ENCODE peak calls at places on chromosomes 1 and 21, in seven cellular contexts. One of them, this sample, is unnamed. For H3K4me1, the result is how much of the 10 kb centered on the place peaks cover.

GRCh38 chr1:58774027-58774426 is 9.8 kb downstream of the JUN start:
- DNase-seq in mucosa of descending colon: no peak
- DNase-seq in psoas muscle: no peak
- DNase-seq in left ventricle myocardium inferior: no peak
- DNase-seq in upper lobe of left lung: no peak
- DNase-seq in naive thymus-derived CD4-positive, alpha-beta T cell: no peak
- DNase-seq in foreskin keratinocyte: no peak
- DNase-seq in this sample: no peak

GRCh38 chr1:206766251-206766856 is 4.2 kb upstream of the IL19 start:
- DNase-seq in mucosa of descending colon: peak
- DNase-seq in psoas muscle: peak
- DNase-seq in left ventricle myocardium inferior: peak
- DNase-seq in upper lobe of left lung: peak
- DNase-seq in naive thymus-derived CD4-positive, alpha-beta T cell: peak
- DNase-seq in foreskin keratinocyte: no peak
- DNase-seq in this sample: no peak

GRCh38 chr1:182599339-182599738 is 4.8 kb downstream of the RGS16 start:
- DNase-seq in mucosa of descending colon: no peak
- DNase-seq in psoas muscle: no peak
- DNase-seq in left ventricle myocardium inferior: no peak
- DNase-seq in upper lobe of left lung: no peak
- DNase-seq in naive thymus-derived CD4-positive, alpha-beta T cell: no peak
- DNase-seq in foreskin keratinocyte: no peak
- DNase-seq in this sample: no peak

GRCh38 chr1:237012789-237013383 is 8.6 kb upstream of the MT1HL1 start:
- DNase-seq in mucosa of descending colon: peak
- DNase-seq in psoas muscle: no peak
- DNase-seq in left ventricle myocardium inferior: peak
- DNase-seq in upper lobe of left lung: peak
- DNase-seq in naive thymus-derived CD4-positive, alpha-beta T cell: no peak
- DNase-seq in foreskin keratinocyte: no peak
- DNase-seq in this sample: no peak

GRCh38 chr1:2941907-2942306 is 79.4 kb upstream of the ACTRT2 start:
- DNase-seq in mucosa of descending colon: no peak
- DNase-seq in psoas muscle: peak
- DNase-seq in left ventricle myocardium inferior: no peak
- DNase-seq in upper lobe of left lung: no peak
- DNase-seq in naive thymus-derived CD4-positive, alpha-beta T cell: no peak
- DNase-seq in foreskin keratinocyte: no peak
- DNase-seq in this sample: no peak

GRCh38 chr1:203557958-203558760 is 64.2 kb downstream of the OPTC start:
- DNase-seq in mucosa of descending colon: no peak
- DNase-seq in psoas muscle: peak
- DNase-seq in left ventricle myocardium inferior: peak
- DNase-seq in upper lobe of left lung: peak
- DNase-seq in naive thymus-derived CD4-positive, alpha-beta T cell: no peak
- DNase-seq in foreskin keratinocyte: peak
- DNase-seq in this sample: no peak

GRCh38 chr1:53663525-53664300 is 75.3 kb downstream of the GLIS1 start:
- DNase-seq in mucosa of descending colon: no peak
- DNase-seq in psoas muscle: peak
- DNase-seq in left ventricle myocardium inferior: no peak
- DNase-seq in upper lobe of left lung: no peak
- DNase-seq in naive thymus-derived CD4-positive, alpha-beta T cell: no peak
- DNase-seq in foreskin keratinocyte: no peak
- DNase-seq in this sample: no peak

GRCh38 chr1:175968486-175969182 is 225.2 kb upstream of the TNR start:
- DNase-seq in mucosa of descending colon: no peak
- DNase-seq in psoas muscle: no peak
- DNase-seq in left ventricle myocardium inferior: no peak
- DNase-seq in upper lobe of left lung: no peak
- DNase-seq in naive thymus-derived CD4-positive, alpha-beta T cell: no peak
- DNase-seq in foreskin keratinocyte: no peak
- DNase-seq in this sample: no peak

GRCh38 chr21:38086580-38086979 is 170.2 kb upstream of the KCNJ15 start:
- DNase-seq in mucosa of descending colon: no peak
- DNase-seq in psoas muscle: no peak
- DNase-seq in left ventricle myocardium inferior: no peak
- DNase-seq in upper lobe of left lung: no peak
- DNase-seq in naive thymus-derived CD4-positive, alpha-beta T cell: no peak
- DNase-seq in foreskin keratinocyte: no peak
- DNase-seq in this sample: no peak

GRCh38 chr1:215710340-215710971 is 143.4 kb downstream of the KCTD3 start:
- DNase-seq in mucosa of descending colon: peak
- DNase-seq in psoas muscle: no peak
- DNase-seq in left ventricle myocardium inferior: no peak
- DNase-seq in upper lobe of left lung: no peak
- DNase-seq in naive thymus-derived CD4-positive, alpha-beta T cell: no peak
- DNase-seq in foreskin keratinocyte: peak
- DNase-seq in this sample: no peak

GRCh38 chr1:162977944-162978568 is 91.1 kb upstream of the RGS4 start:
- DNase-seq in mucosa of descending colon: no peak
- DNase-seq in psoas muscle: no peak
- DNase-seq in left ventricle myocardium inferior: no peak
- DNase-seq in upper lobe of left lung: no peak
- DNase-seq in naive thymus-derived CD4-positive, alpha-beta T cell: no peak
- DNase-seq in foreskin keratinocyte: no peak
- DNase-seq in this sample: no peak

GRCh38 chr1:169697769-169698168 is 13.7 kb downstream of the SELL start:
- DNase-seq in mucosa of descending colon: no peak
- DNase-seq in psoas muscle: no peak
- DNase-seq in left ventricle myocardium inferior: no peak
- DNase-seq in upper lobe of left lung: no peak
- DNase-seq in naive thymus-derived CD4-positive, alpha-beta T cell: no peak
- DNase-seq in foreskin keratinocyte: no peak
- DNase-seq in this sample: no peak

GRCh38 chr1:167057297-167057688 is 32.9 kb downstream of the GPA33 start:
- DNase-seq in mucosa of descending colon: no peak
- DNase-seq in psoas muscle: no peak
- DNase-seq in left ventricle myocardium inferior: no peak
- DNase-seq in upper lobe of left lung: no peak
- DNase-seq in naive thymus-derived CD4-positive, alpha-beta T cell: no peak
- DNase-seq in foreskin keratinocyte: peak
- DNase-seq in this sample: no peak

GRCh38 chr1:2585318-2586092 is 1.1 kb upstream of the PRXL2B start:
- DNase-seq in mucosa of descending colon: peak
- DNase-seq in psoas muscle: peak
- DNase-seq in left ventricle myocardium inferior: peak
- DNase-seq in upper lobe of left lung: peak
- DNase-seq in naive thymus-derived CD4-positive, alpha-beta T cell: peak
- DNase-seq in foreskin keratinocyte: peak
- DNase-seq in this sample: peak

GRCh38 chr1:204894031-204894430 is 23.4 kb downstream of the NFASC start:
- DNase-seq in mucosa of descending colon: no peak
- DNase-seq in psoas muscle: no peak
- DNase-seq in left ventricle myocardium inferior: no peak
- DNase-seq in upper lobe of left lung: no peak
- DNase-seq in naive thymus-derived CD4-positive, alpha-beta T cell: no peak
- DNase-seq in foreskin keratinocyte: no peak
- DNase-seq in this sample: no peak
- H3K4me1 ChIP-seq in mucosa of descending colon: under half
- H3K4me1 ChIP-seq in psoas muscle: under half
- H3K4me1 ChIP-seq in left ventricle myocardium inferior: under half
- H3K4me1 ChIP-seq in upper lobe of left lung: under half
- H3K4me1 ChIP-seq in naive thymus-derived CD4-positive, alpha-beta T cell: under half
- H3K4me1 ChIP-seq in foreskin keratinocyte: under half
- H3K4me1 ChIP-seq in this sample: under half

GRCh38 chr1:27806758-27807157 is 23.8 kb upstream of the PPP1R8 start:
- DNase-seq in mucosa of descending colon: no peak
- DNase-seq in psoas muscle: no peak
- DNase-seq in left ventricle myocardium inferior: no peak
- DNase-seq in upper lobe of left lung: no peak
- DNase-seq in naive thymus-derived CD4-positive, alpha-beta T cell: no peak
- DNase-seq in foreskin keratinocyte: no peak
- DNase-seq in this sample: no peak

GRCh38 chr1:27816921-27817630 is 13.5 kb upstream of the PPP1R8 start:
- DNase-seq in mucosa of descending colon: peak
- DNase-seq in psoas muscle: no peak
- DNase-seq in left ventricle myocardium inferior: no peak
- DNase-seq in upper lobe of left lung: no peak
- DNase-seq in naive thymus-derived CD4-positive, alpha-beta T cell: no peak
- DNase-seq in foreskin keratinocyte: no peak
- DNase-seq in this sample: no peak

GRCh38 chr1:27807385-27807784 is 23.2 kb upstream of the PPP1R8 start:
- DNase-seq in mucosa of descending colon: no peak
- DNase-seq in psoas muscle: no peak
- DNase-seq in left ventricle myocardium inferior: no peak
- DNase-seq in upper lobe of left lung: no peak
- DNase-seq in naive thymus-derived CD4-positive, alpha-beta T cell: no peak
- DNase-seq in foreskin keratinocyte: no peak
- DNase-seq in this sample: no peak

GRCh38 chr1:27811741-27812500 is 18.7 kb upstream of the PPP1R8 start:
- DNase-seq in mucosa of descending colon: no peak
- DNase-seq in psoas muscle: no peak
- DNase-seq in left ventricle myocardium inferior: no peak
- DNase-seq in upper lobe of left lung: no peak
- DNase-seq in naive thymus-derived CD4-positive, alpha-beta T cell: no peak
- DNase-seq in foreskin keratinocyte: no peak
- DNase-seq in this sample: no peak
- H3K4me1 ChIP-seq in mucosa of descending colon: under half
- H3K4me1 ChIP-seq in psoas muscle: under half
- H3K4me1 ChIP-seq in left ventricle myocardium inferior: under half
- H3K4me1 ChIP-seq in upper lobe of left lung: under half
- H3K4me1 ChIP-seq in naive thymus-derived CD4-positive, alpha-beta T cell: under half
- H3K4me1 ChIP-seq in foreskin keratinocyte: under half
- H3K4me1 ChIP-seq in this sample: under half

GRCh38 chr1:43545686-43546387 is 15.2 kb downstream of the PTPRF start:
- DNase-seq in mucosa of descending colon: peak
- DNase-seq in psoas muscle: peak
- DNase-seq in left ventricle myocardium inferior: no peak
- DNase-seq in upper lobe of left lung: peak
- DNase-seq in naive thymus-derived CD4-positive, alpha-beta T cell: no peak
- DNase-seq in foreskin keratinocyte: no peak
- DNase-seq in this sample: peak

GRCh38 chr1:43545321-43545685 is 14.6 kb downstream of the PTPRF start:
- DNase-seq in mucosa of descending colon: no peak
- DNase-seq in psoas muscle: no peak
- DNase-seq in left ventricle myocardium inferior: no peak
- DNase-seq in upper lobe of left lung: no peak
- DNase-seq in naive thymus-derived CD4-positive, alpha-beta T cell: no peak
- DNase-seq in foreskin keratinocyte: no peak
- DNase-seq in this sample: no peak

GRCh38 chr1:43548285-43549271 is 17.9 kb downstream of the PTPRF start:
- DNase-seq in mucosa of descending colon: no peak
- DNase-seq in psoas muscle: no peak
- DNase-seq in left ventricle myocardium inferior: no peak
- DNase-seq in upper lobe of left lung: peak
- DNase-seq in naive thymus-derived CD4-positive, alpha-beta T cell: no peak
- DNase-seq in foreskin keratinocyte: peak
- DNase-seq in this sample: no peak

GRCh38 chr1:43547538-43548072 is 16.9 kb downstream of the PTPRF start:
- DNase-seq in mucosa of descending colon: no peak
- DNase-seq in psoas muscle: no peak
- DNase-seq in left ventricle myocardium inferior: no peak
- DNase-seq in upper lobe of left lung: no peak
- DNase-seq in naive thymus-derived CD4-positive, alpha-beta T cell: no peak
- DNase-seq in foreskin keratinocyte: no peak
- DNase-seq in this sample: no peak

DNA sequence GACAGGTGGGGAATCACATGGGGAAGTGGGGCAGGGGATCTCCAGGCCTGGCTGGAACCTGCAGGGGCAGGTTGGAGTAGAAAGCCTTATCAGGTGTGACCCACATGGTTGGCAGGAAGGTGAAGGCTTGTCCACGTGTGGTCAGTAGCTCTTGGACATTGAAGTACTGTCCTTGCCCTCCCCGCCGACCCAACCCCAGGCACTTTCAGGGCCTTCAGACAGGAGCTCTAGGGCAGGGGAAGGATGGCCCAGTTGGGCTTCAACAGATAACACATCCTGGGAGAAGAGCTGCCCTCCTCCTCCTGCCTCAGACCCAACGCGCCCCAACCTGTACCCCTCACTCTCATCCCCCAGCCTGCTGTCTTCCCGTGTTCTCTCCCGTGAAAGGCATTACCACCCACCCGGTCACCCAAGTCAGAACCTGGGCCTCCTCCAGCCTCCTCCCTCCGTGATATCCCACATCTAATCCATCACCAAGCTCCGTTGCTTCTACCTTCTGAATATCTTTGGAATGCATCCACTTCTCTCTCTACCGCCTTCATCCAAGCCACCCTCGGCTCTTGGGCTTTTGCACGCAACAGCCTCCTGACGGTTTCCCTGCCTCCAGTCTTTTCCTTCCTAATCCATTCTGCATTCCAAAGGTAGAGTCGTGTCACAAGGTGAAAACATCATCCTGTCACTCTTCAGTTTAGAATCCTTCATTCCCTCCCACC is 15.9 kb downstream of the PTPRF start:
- DNase-seq in mucosa of descending colon: no peak
- DNase-seq in psoas muscle: no peak
- DNase-seq in left ventricle myocardium inferior: no peak
- DNase-seq in upper lobe of left lung: no peak
- DNase-seq in naive thymus-derived CD4-positive, alpha-beta T cell: no peak
- DNase-seq in foreskin keratinocyte: no peak
- DNase-seq in this sample: no peak
- H3K4me1 ChIP-seq in mucosa of descending colon: half or more
- H3K4me1 ChIP-seq in psoas muscle: under half
- H3K4me1 ChIP-seq in left ventricle myocardium inferior: under half
- H3K4me1 ChIP-seq in upper lobe of left lung: under half
- H3K4me1 ChIP-seq in naive thymus-derived CD4-positive, alpha-beta T cell: under half
- H3K4me1 ChIP-seq in foreskin keratinocyte: under half
- H3K4me1 ChIP-seq in this sample: half or more

DNA sequence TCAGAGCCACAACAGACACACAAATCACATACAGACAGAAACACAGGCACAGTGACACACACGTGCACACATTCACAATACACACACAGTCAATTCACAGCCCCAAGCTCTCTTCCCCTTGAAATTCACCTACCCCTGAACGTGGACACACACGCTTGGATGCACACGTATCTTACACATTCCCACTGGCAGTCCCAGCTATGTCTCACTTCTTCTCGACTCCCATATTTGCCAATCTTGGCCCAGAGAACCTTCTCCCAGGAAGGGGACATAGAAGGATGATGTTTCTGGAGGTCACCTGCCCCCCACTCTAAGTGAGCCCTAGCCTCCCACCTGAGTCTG is 1.6 kb downstream of the CRYBG2 start:
- DNase-seq in mucosa of descending colon: no peak
- DNase-seq in psoas muscle: no peak
- DNase-seq in left ventricle myocardium inferior: no peak
- DNase-seq in upper lobe of left lung: no peak
- DNase-seq in naive thymus-derived CD4-positive, alpha-beta T cell: no peak
- DNase-seq in foreskin keratinocyte: no peak
- DNase-seq in this sample: no peak
- H3K4me1 ChIP-seq in mucosa of descending colon: under half
- H3K4me1 ChIP-seq in psoas muscle: under half
- H3K4me1 ChIP-seq in left ventricle myocardium inferior: under half
- H3K4me1 ChIP-seq in upper lobe of left lung: under half
- H3K4me1 ChIP-seq in naive thymus-derived CD4-positive, alpha-beta T cell: under half
- H3K4me1 ChIP-seq in foreskin keratinocyte: under half
- H3K4me1 ChIP-seq in this sample: under half

DNA sequence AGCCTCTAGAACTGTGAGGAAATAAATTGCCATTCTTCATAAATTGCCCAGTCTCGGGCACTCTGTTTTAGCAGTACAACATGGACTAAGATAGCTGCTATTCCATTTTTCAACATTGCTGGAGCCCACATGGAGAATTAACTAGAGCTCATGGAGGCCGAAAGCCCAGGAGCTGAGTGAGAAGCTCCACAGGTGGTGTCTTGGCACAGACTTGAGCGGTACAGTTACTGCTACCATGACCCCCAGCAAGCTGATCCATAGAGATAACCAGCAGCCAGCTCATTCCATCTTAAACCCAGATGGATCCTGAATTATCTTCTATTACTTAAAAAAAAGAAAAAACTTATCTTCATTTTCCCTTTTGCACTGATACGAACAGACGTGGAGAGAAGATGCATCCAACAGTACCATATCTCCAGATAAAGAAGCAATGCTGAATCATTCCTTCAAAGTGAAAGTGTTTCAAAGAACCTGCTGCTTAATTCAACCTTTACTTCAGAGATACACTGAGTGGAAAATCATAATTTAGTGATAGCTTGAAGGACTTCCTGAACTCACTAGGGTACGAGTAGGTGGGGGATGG is 115.1 kb downstream of the SETD4 start:
- DNase-seq in mucosa of descending colon: no peak
- DNase-seq in psoas muscle: no peak
- DNase-seq in left ventricle myocardium inferior: no peak
- DNase-seq in upper lobe of left lung: no peak
- DNase-seq in naive thymus-derived CD4-positive, alpha-beta T cell: no peak
- DNase-seq in foreskin keratinocyte: no peak
- DNase-seq in this sample: no peak
- H3K4me1 ChIP-seq in mucosa of descending colon: under half
- H3K4me1 ChIP-seq in psoas muscle: under half
- H3K4me1 ChIP-seq in left ventricle myocardium inferior: under half
- H3K4me1 ChIP-seq in upper lobe of left lung: under half
- H3K4me1 ChIP-seq in naive thymus-derived CD4-positive, alpha-beta T cell: under half
- H3K4me1 ChIP-seq in foreskin keratinocyte: under half
- H3K4me1 ChIP-seq in this sample: under half